ENCODE peak calls at places on chromosomes 7 and 10, in six cellular contexts. T is lower lobe of right lung, J is right lobe of liver, Y is A549, Q is IMR-90, L is OCI-LY7. C is an unnamed sample.

GRCh38 chr10:132850246-132850645 is 64.3 kb upstream of the NKX6-2 start:
- DNase-seq in T (no peak), J (peak), Y (no peak), Q (no peak), L (no peak), C (no peak)

GRCh38 chr7:30475580-30475979 is 3.0 kb downstream of the NOD1 start:
- DNase-seq in T (no peak), J (no peak), Y (no peak), Q (no peak), L (peak), C (no peak)

GRCh38 chr7:105831824-105832535 is 44.4 kb downstream of the ATXN7L1 start:
- DNase-seq in T (no peak), J (no peak), Y (no peak), Q (peak), L (no peak), C (no peak)

GRCh38 chr10:76033457-76034196 is 602.2 kb downstream of the LRMDA start:
- DNase-seq in T (no peak), J (peak), Y (peak), Q (peak), L (no peak), C (no peak)

GRCh38 chr10:123926401-123927264 is 35.0 kb upstream of the CPXM2 start:
- DNase-seq in T (no peak), J (no peak), Y (peak), Q (peak), L (peak), C (no peak)

GRCh38 chr7:98305951-98306535 is 24.6 kb downstream of the BRI3 start:
- DNase-seq in T (no peak), J (no peak), Y (no peak), Q (no peak), L (no peak), C (no peak)

GRCh38 chr7:117873056-117873932 is at the start of gene CTTNBP2:
- DNase-seq in T (peak), J (peak), Y (peak), Q (peak), L (no peak), C (peak)

GRCh38 chr7:144787127-144787526 is 48.7 kb downstream of the TPK1 start:
- DNase-seq in T (no peak), J (no peak), Y (no peak), Q (no peak), L (peak), C (no peak)

GRCh38 chr7:25405736-25406135 is 177.4 kb upstream of the NPVF start:
- DNase-seq in T (no peak), J (no peak), Y (no peak), Q (no peak), L (no peak), C (no peak)

GRCh38 chr10:2986341-2986933 is 80.9 kb upstream of the PFKP start:
- DNase-seq in T (no peak), J (no peak), Y (no peak), Q (no peak), L (no peak), C (no peak)

GRCh38 chr7:2460188-2460587 is 16.0 kb downstream of the GRIFIN start:
- DNase-seq in T (no peak), J (no peak), Y (no peak), Q (no peak), L (no peak), C (no peak)

GRCh38 chr10:819326-819725 is 112.2 kb downstream of the LARP4B start:
- DNase-seq in T (no peak), J (no peak), Y (no peak), Q (peak), L (no peak), C (no peak)

GRCh38 chr7:84372155-84372621 is 177.6 kb upstream of the SEMA3A start:
- DNase-seq in T (no peak), J (no peak), Y (no peak), Q (peak), L (no peak), C (peak)

GRCh38 chr10:89153086-89153485 is 54.0 kb downstream of the CH25H start:
- DNase-seq in T (no peak), J (no peak), Y (no peak), Q (no peak), L (no peak), C (no peak)

GRCh38 chr10:24723788-24724380 is at the start of gene ARHGAP21:
- DNase-seq in T (peak), J (peak), Y (peak), Q (peak), L (peak), C (peak)

GRCh38 chr10:80459047-80459865 is 5.1 kb downstream of the TSPAN14 start:
- DNase-seq in T (peak), J (no peak), Y (no peak), Q (no peak), L (peak), C (peak)

GRCh38 chr7:80807166-80807900 is 111.5 kb downstream of the SEMA3C start:
- DNase-seq in T (no peak), J (no peak), Y (no peak), Q (peak), L (no peak), C (peak)

GRCh38 chr7:80210400-80210799 is 75.8 kb downstream of the GNAI1 start:
- DNase-seq in T (no peak), J (no peak), Y (peak), Q (peak), L (no peak), C (peak)

GRCh38 chr7:42886129-42886528 is 25.7 kb downstream of the C7orf25 start:
- DNase-seq in T (no peak), J (no peak), Y (peak), Q (no peak), L (peak), C (no peak)

GRCh38 chr10:73159038-73159648 is 8.7 kb downstream of the ECD start:
- DNase-seq in T (no peak), J (peak), Y (peak), Q (peak), L (peak), C (peak)

GRCh38 chr7:132815130-132815529 is 238.9 kb upstream of the PLXNA4 start:
- DNase-seq in T (no peak), J (no peak), Y (no peak), Q (peak), L (no peak), C (no peak)

GRCh38 chr10:62426086-62426485 is 51.9 kb downstream of the ZNF365 start:
- DNase-seq in T (no peak), J (no peak), Y (peak), Q (peak), L (no peak), C (peak)

GRCh38 chr10:131900350-131901152 is at the start of gene PPP2R2D:
- DNase-seq in T (peak), J (peak), Y (peak), Q (peak), L (peak), C (peak)

GRCh38 chr7:2005746-2006145 is 227.0 kb downstream of the MAD1L1 start:
- DNase-seq in T (peak), J (peak), Y (no peak), Q (no peak), L (no peak), C (no peak)

GRCh38 chr10:95601116-95601719 is 40.0 kb upstream of the SORBS1 start:
- DNase-seq in T (peak), J (peak), Y (peak), Q (peak), L (peak), C (peak)

GRCh38 chr7:43589728-43590127 is 6.8 kb downstream of the STK17A start:
- DNase-seq in T (no peak), J (no peak), Y (no peak), Q (no peak), L (no peak), C (no peak)

GRCh38 chr7:102068846-102069245 is 217.8 kb upstream of the SH2B2 start:
- DNase-seq in T (no peak), J (peak), Y (no peak), Q (no peak), L (no peak), C (no peak)

GRCh38 chr10:126052171-126052570 is 155.8 kb downstream of the FANK1 start:
- DNase-seq in T (no peak), J (no peak), Y (no peak), Q (no peak), L (no peak), C (no peak)

GRCh38 chr7:102874166-102874829 is 38.5 kb upstream of the LRRC17 start:
- DNase-seq in T (no peak), J (no peak), Y (peak), Q (peak), L (no peak), C (peak)

GRCh38 chr7:73303546-73303945 is 5.1 kb downstream of the NSUN5 start:
- DNase-seq in T (no peak), J (peak), Y (no peak), Q (no peak), L (no peak), C (no peak)

GRCh38 chr7:123725586-123726171 is 23.1 kb downstream of the WASL start:
- DNase-seq in T (no peak), J (no peak), Y (no peak), Q (no peak), L (no peak), C (no peak)

GRCh38 chr10:62763155-62763554 is 41.4 kb upstream of the ADO start:
- DNase-seq in T (no peak), J (no peak), Y (no peak), Q (no peak), L (no peak), C (no peak)

GRCh38 chr10:111523016-111523415 is 446.2 kb downstream of the ADRA2A start:
- DNase-seq in T (no peak), J (no peak), Y (no peak), Q (no peak), L (no peak), C (no peak)

GRCh38 chr7:2403718-2404648 is 572 bp downstream of the CHST12 start:
- DNase-seq in T (no peak), J (peak), Y (no peak), Q (peak), L (peak), C (peak)

GRCh38 chr7:80781561-80781979 is 137.3 kb downstream of the SEMA3C start:
- DNase-seq in T (no peak), J (no peak), Y (peak), Q (peak), L (no peak), C (peak)

GRCh38 chr7:40619647-40620046 is 484.8 kb downstream of the SUGCT start:
- DNase-seq in T (no peak), J (no peak), Y (no peak), Q (no peak), L (no peak), C (no peak)

GRCh38 chr7:40621592-40621998 is 486.8 kb downstream of the SUGCT start:
- DNase-seq in T (no peak), J (no peak), Y (no peak), Q (no peak), L (no peak), C (no peak)

GRCh38 chr7:40622830-40623507 is 488.2 kb downstream of the SUGCT start:
- DNase-seq in T (no peak), J (no peak), Y (no peak), Q (no peak), L (no peak), C (no peak)

GRCh38 chr7:40623863-40624262 is 489.1 kb downstream of the SUGCT start:
- DNase-seq in T (no peak), J (no peak), Y (no peak), Q (no peak), L (no peak), C (no peak)
- H3K27ac ChIP-seq in T (no peak), J (no peak), Y (no peak), Q (no peak), L (no peak), C (no peak)

DNA sequence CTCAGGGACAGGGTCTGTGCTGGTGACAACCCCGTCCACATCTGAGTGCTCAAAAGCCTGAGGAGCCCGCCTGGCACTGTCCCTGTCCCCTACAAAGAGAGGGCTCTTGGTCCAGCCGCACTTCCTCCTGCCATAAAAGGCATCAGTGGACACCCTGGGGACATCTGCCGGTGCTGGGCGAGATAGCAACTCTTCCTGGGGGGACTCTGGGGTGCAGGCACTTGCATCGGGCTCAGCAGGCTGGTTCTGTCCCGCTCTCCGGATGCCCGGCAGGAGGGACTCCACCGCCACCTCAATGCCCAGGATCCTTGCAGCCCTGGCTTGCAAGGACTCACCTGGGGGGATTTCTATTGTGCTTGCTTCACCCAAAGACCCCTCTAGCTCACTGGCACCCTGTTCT is 32.8 kb downstream of the JCAD start:
- DNase-seq in T (no peak), J (no peak), Y (no peak), Q (no peak), L (no peak), C (no peak)
- H3K27ac ChIP-seq in T (peak), J (no peak), Y (no peak), Q (no peak), L (no peak), C (no peak)

DNA sequence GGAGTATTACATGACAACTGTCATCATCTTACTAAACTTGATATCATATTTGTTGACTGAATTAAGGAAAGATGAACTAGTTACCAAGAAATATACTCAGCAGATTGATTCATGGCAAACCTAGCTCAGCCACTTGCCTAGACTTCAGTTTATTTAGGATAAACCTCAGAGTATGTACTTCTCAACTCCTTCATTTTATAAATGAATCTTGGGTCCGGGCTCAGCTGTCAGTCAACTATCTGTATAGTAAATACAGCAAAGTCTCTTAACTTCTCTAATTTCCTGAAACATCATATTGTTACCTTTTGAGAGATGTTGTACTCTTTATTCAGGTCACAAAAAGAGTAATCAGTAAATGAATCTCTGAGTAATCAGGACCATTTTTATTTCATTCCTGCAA is 211.0 kb upstream of the KLF14 start:
- DNase-seq in T (no peak), J (no peak), Y (no peak), Q (no peak), L (no peak), C (no peak)
- H3K27ac ChIP-seq in T (peak), J (peak), Y (peak), Q (peak), L (peak), C (no peak)

GRCh38 chr7:66921918-66922486 is 977 bp downstream of the TMEM248 start:
- DNase-seq in T (no peak), J (no peak), Y (no peak), Q (no peak), L (peak), C (no peak)
- H3K27ac ChIP-seq in T (peak), J (peak), Y (peak), Q (peak), L (peak), C (peak)

DNA sequence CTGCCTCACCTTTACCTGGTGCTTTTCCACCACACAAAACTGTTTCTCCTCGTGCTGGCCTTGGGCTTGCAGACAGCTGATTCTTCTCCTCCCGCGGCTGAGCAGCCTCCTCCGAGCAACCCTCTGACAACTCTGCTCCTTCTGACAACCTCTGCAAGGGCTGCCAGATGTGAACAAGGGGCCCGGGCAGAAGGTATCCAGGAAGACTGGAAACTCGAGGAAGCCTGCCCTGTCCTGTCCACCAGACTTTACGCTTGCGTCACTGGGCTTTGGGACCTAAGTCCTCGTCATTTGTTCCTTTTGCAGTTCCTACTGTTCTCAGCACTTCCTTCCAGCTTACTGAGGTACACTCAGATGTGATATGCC is 82.1 kb downstream of the EGFR start:
- DNase-seq in T (no peak), J (no peak), Y (no peak), Q (no peak), L (no peak), C (no peak)
- H3K27ac ChIP-seq in T (peak), J (no peak), Y (no peak), Q (peak), L (no peak), C (peak)

GRCh38 chr10:92569071-92569470 is 4.8 kb downstream of the IDE start:
- DNase-seq in T (no peak), J (no peak), Y (no peak), Q (peak), L (no peak), C (no peak)
- H3K27ac ChIP-seq in T (no peak), J (no peak), Y (no peak), Q (no peak), L (no peak), C (no peak)

C was measured in SJCRH30.